ENCODE peak calls at places on chromosomes 1 and 21, in five cellular contexts. X is K562, B is upper lobe of left lung, Z is HepG2, U is A549. C is an unnamed sample.
A peak's percentile ranks its signal among the peaks of the same experiment; 100 is the strongest.

GRCh38 chr1:46288485-46289133 is 14.8 kb downstream of the LRRC41 start:
- ATAC-seq in X (no peak), B (peak; percentile 77), Z (no peak), U (peak; percentile 16), C (no peak)

GRCh38 chr1:18314399-18314798 is 166.3 kb upstream of the KLHDC7A start:
- ATAC-seq in X (no peak), B (no peak), Z (no peak), U (no peak), C (no peak)

GRCh38 chr1:246961939-246962373 is 30.2 kb upstream of the AHCTF1 start:
- ATAC-seq in X (no peak), B (peak; percentile 76), Z (no peak), U (no peak), C (peak; percentile 78)

GRCh38 chr1:197096137-197096536 is 29.1 kb upstream of the F13B start:
- ATAC-seq in X (peak; percentile 84), B (no peak), Z (no peak), U (no peak), C (no peak)

GRCh38 chr1:151985270-151985669 is 8.4 kb downstream of the S100A10 start:
- ATAC-seq in X (no peak), B (no peak), Z (no peak), U (no peak), C (no peak)

GRCh38 chr1:94602312-94602711 is 60.8 kb upstream of the F3 start:
- ATAC-seq in X (no peak), B (peak; percentile 68), Z (no peak), U (no peak), C (peak; percentile 51)

GRCh38 chr1:24805534-24806301 is 60.5 kb downstream of the CLIC4 start:
- ATAC-seq in X (no peak), B (no peak), Z (no peak), U (no peak), C (peak; percentile 68)

GRCh38 chr1:82161651-82162238 is 361.0 kb downstream of the ADGRL2 start:
- ATAC-seq in X (no peak), B (no peak), Z (no peak), U (no peak), C (no peak)

GRCh38 chr1:27607239-27607804 is 3.4 kb upstream of the AHDC1 start:
- ATAC-seq in X (peak; percentile 37), B (no peak), Z (peak; percentile 76), U (no peak), C (no peak)

GRCh38 chr1:92577251-92577895 is 90.6 kb upstream of the GFI1 start:
- ATAC-seq in X (no peak), B (no peak), Z (no peak), U (no peak), C (no peak)

GRCh38 chr1:116503535-116504307 is 67.1 kb downstream of the CD58 start:
- ATAC-seq in X (peak; percentile 67), B (peak; percentile 25), Z (peak; percentile 40), U (no peak), C (no peak)

GRCh38 chr21:14863745-14864210 is 201.0 kb downstream of the NRIP1 start:
- ATAC-seq in X (peak; percentile 64), B (no peak), Z (peak; percentile 73), U (no peak), C (no peak)

GRCh38 chr1:36463404-36463772 is 796 bp downstream of the MRPS15 start:
- ATAC-seq in X (peak; percentile 11), B (no peak), Z (peak; percentile 43), U (no peak), C (no peak)

GRCh38 chr1:36465731-36466369 is 1.7 kb upstream of the MRPS15 start:
- ATAC-seq in X (no peak), B (no peak), Z (no peak), U (no peak), C (no peak)

GRCh38 chr1:36466370-36467026 is 2.3 kb upstream of the MRPS15 start:
- ATAC-seq in X (no peak), B (no peak), Z (no peak), U (no peak), C (no peak)

GRCh38 chr1:36464605-36465393 is 615 bp upstream of the MRPS15 start:
- ATAC-seq in X (peak; percentile 85), B (peak; percentile 61), Z (peak; percentile 64), U (peak; percentile 76), C (peak; percentile 75)

DNA sequence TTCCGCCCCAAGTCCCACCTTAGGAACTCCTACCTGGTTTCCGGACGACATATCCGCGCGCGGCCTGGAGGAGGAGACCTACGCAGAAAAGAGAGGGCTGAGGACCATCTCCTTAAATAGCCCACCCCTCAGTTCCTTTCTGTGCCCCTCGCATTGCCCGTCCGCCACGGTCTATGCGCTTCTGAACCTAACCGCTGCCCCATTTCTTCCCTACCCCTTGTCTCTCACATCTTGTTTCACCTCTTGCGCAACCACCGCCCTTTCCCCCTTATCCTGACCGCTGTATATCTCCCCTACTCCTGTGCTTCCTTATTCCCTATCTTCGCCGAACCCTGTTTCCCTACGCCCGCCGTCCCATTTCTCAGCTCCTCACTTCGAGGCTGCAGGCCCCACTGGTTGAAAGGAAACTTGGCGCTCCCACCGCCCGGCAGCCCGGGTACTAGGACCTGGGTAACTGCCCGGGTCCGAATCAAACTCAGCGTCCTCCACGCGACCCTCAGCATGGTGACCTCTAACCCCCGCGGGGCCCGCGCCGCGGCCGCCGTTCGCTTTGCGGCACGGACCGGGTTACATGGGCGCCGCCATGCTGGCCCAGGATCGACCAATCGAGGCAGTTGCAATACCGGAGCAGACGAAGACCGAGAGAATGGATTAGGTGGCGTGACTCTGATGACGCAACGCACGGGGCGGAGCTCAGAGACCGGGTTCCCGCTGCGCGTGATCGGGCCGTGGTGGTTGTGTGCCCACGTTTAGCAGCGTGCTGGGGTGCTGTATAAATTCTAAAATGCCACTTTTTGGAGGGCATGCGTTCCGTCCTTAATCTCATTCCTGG is at the start of gene MRPS15:
- ATAC-seq in X (peak; percentile 91), B (peak; percentile 96), Z (peak; percentile 86), U (peak; percentile 91), C (peak; percentile 97)
- TF ChIP-seq EP300 in X (peak; percentile 81), B (no peak), Z (peak; percentile 80), U (no peak), C (no peak)

GRCh38 chr1:72837781-72838180 is 555.4 kb upstream of the NEGR1 start:
- ATAC-seq in X (no peak), B (no peak), Z (no peak), U (no peak), C (no peak)
- TF ChIP-seq EP300 in X (no peak), B (no peak), Z (no peak), U (no peak), C (no peak)

GRCh38 chr21:41579692-41580091 is 71.7 kb upstream of the TMPRSS2 start:
- ATAC-seq in X (no peak), B (no peak), Z (no peak), U (no peak), C (no peak)
- TF ChIP-seq EP300 in X (no peak), B (no peak), Z (no peak), U (no peak), C (no peak)

GRCh38 chr1:42851420-42851819 is 5.0 kb downstream of the ZNF691 start:
- ATAC-seq in X (no peak), B (no peak), Z (no peak), U (no peak), C (no peak)
- TF ChIP-seq EP300 in X (no peak), B (no peak), Z (no peak), U (no peak), C (no peak)

DNA sequence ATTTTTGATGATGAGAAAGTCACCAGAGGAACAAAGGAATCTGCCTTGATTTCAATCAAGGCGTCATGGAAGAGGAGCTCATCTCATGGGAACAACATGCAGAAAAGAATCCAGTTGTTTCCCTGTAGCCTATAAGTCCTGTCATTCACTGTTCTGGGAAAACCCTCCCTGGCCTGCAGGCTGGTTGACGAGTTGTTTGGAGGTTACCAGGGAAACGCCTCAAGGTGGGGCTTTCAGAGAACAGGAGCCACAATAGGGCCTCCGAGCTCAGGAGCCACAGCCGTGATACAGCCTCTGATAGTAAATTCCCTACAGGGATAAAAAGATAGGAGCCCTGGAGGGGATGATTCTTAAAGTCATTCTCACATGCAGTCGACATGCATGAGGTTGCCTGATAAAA is 135.2 kb downstream of the PSMG1 start:
- ATAC-seq in X (peak; percentile 38), B (no peak), Z (peak; percentile 91), U (peak; percentile 71), C (no peak)
- TF ChIP-seq EP300 in X (no peak), B (no peak), Z (no peak), U (no peak), C (no peak)

C was measured in gastroesophageal sphincter.